ENCODE peak calls at places on chromosomes 16 and 17, in five cellular contexts. One of them, this sample, is unnamed.
A peak's percentile ranks its signal among the peaks of the same experiment; 100 is the strongest.

GRCh38 chr17:81258292-81258691 is 19.2 kb downstream of the NDUFAF8 start:
- DNase-seq in AG04449: no peak
- DNase-seq in lower lobe of right lung: no peak
- DNase-seq in MM.1S: no peak
- DNase-seq in CD4-positive, alpha-beta memory T cell: no peak
- DNase-seq in this sample: no peak

GRCh38 chr16:51971184-51971583 is 575.8 kb downstream of the TOX3 start:
- DNase-seq in AG04449: no peak
- DNase-seq in lower lobe of right lung: no peak
- DNase-seq in MM.1S: no peak
- DNase-seq in CD4-positive, alpha-beta memory T cell: no peak
- DNase-seq in this sample: no peak

GRCh38 chr16:51035110-51035498 is 116.0 kb downstream of the SALL1 start:
- DNase-seq in AG04449: no peak
- DNase-seq in lower lobe of right lung: no peak
- DNase-seq in MM.1S: no peak
- DNase-seq in CD4-positive, alpha-beta memory T cell: no peak
- DNase-seq in this sample: no peak

GRCh38 chr17:15436399-15437369 is 30.7 kb downstream of the CDRT4 start:
- DNase-seq in AG04449: no peak
- DNase-seq in lower lobe of right lung: peak; percentile 55
- DNase-seq in MM.1S: no peak
- DNase-seq in CD4-positive, alpha-beta memory T cell: peak; percentile 14
- DNase-seq in this sample: peak; percentile 52

GRCh38 chr16:85759631-85760419 is 8.9 kb upstream of the C16orf74 start:
- DNase-seq in AG04449: no peak
- DNase-seq in lower lobe of right lung: peak; percentile 75
- DNase-seq in MM.1S: no peak
- DNase-seq in CD4-positive, alpha-beta memory T cell: peak; percentile 13
- DNase-seq in this sample: no peak

GRCh38 chr17:31319253-31319661 is 2.2 kb downstream of the EVI2A start:
- DNase-seq in AG04449: no peak
- DNase-seq in lower lobe of right lung: no peak
- DNase-seq in MM.1S: peak; percentile 44
- DNase-seq in CD4-positive, alpha-beta memory T cell: no peak
- DNase-seq in this sample: no peak

GRCh38 chr16:19521471-19522368 is at the start of gene GDE1:
- DNase-seq in AG04449: no peak
- DNase-seq in lower lobe of right lung: peak; percentile 96
- DNase-seq in MM.1S: peak; percentile 93
- DNase-seq in CD4-positive, alpha-beta memory T cell: peak; percentile 89
- DNase-seq in this sample: peak; percentile 62

GRCh38 chr17:62797959-62798358 is 10.2 kb downstream of the MARCHF10 start:
- DNase-seq in AG04449: no peak
- DNase-seq in lower lobe of right lung: no peak
- DNase-seq in MM.1S: no peak
- DNase-seq in CD4-positive, alpha-beta memory T cell: no peak
- DNase-seq in this sample: no peak

GRCh38 chr16:54370653-54371052 is 84.1 kb upstream of the IRX3 start:
- DNase-seq in AG04449: no peak
- DNase-seq in lower lobe of right lung: peak; percentile 55
- DNase-seq in MM.1S: no peak
- DNase-seq in CD4-positive, alpha-beta memory T cell: no peak
- DNase-seq in this sample: no peak

GRCh38 chr17:14091367-14091766 is 22.1 kb downstream of the COX10 start:
- DNase-seq in AG04449: peak; percentile 34
- DNase-seq in lower lobe of right lung: no peak
- DNase-seq in MM.1S: no peak
- DNase-seq in CD4-positive, alpha-beta memory T cell: no peak
- DNase-seq in this sample: no peak

GRCh38 chr16:4870138-4870671 is 22.9 kb downstream of the UBN1 start:
- DNase-seq in AG04449: no peak
- DNase-seq in lower lobe of right lung: peak; percentile 82
- DNase-seq in MM.1S: no peak
- DNase-seq in CD4-positive, alpha-beta memory T cell: no peak
- DNase-seq in this sample: no peak

GRCh38 chr16:67302882-67303434 is 23.6 kb downstream of the KCTD19 start:
- DNase-seq in AG04449: no peak
- DNase-seq in lower lobe of right lung: no peak
- DNase-seq in MM.1S: no peak
- DNase-seq in CD4-positive, alpha-beta memory T cell: no peak
- DNase-seq in this sample: no peak

GRCh38 chr17:80070375-80071115 is 30.8 kb upstream of the GAA start:
- DNase-seq in AG04449: no peak
- DNase-seq in lower lobe of right lung: no peak
- DNase-seq in MM.1S: no peak
- DNase-seq in CD4-positive, alpha-beta memory T cell: no peak
- DNase-seq in this sample: no peak
- H3K4me3 ChIP-seq in AG04449: no peak overlapping the region
- H3K4me3 ChIP-seq in lower lobe of right lung: peak overlapping the region; percentile 50
- H3K4me3 ChIP-seq in MM.1S: no peak overlapping the region
- H3K4me3 ChIP-seq in CD4-positive, alpha-beta memory T cell: no peak overlapping the region
- H3K4me3 ChIP-seq in this sample: no peak overlapping the region

DNA sequence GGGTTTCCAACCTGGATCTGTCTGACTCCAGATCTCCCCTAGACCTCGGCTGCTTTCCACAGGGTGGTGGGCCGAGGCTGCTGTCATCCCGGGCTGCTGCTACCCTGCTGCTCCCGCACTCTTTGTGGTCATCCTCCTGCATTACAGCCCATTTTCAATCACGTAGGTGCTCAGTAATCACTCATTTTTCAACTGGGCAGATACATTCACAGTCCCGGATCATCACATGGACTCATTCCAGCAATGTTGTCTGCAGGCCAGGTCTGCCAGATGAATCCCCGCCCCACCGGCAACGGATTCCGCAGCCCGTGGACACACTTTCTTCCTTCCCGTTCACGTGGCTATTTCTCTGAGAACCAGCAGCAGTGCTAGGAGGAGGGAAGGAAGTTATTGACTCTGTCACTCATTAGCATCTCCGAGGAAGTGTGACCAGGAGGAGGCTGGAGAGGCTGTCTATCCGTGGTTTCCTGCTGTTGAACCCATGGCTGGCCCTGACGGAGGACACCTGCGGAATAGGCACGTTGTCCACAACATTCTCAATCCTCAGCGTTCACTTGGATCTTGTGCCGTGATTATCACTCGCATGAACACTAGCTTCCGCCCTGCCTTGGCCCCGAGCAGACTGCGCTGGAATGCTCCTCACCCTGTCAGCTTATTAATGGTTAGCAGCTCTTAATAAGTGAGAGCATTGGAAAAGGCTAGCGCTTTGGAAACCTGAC is 14.7 kb upstream of the ZCCHC14 start:
- DNase-seq in AG04449: no peak
- DNase-seq in lower lobe of right lung: no peak
- DNase-seq in MM.1S: no peak
- DNase-seq in CD4-positive, alpha-beta memory T cell: no peak
- DNase-seq in this sample: no peak
- H3K4me3 ChIP-seq in AG04449: no peak overlapping the region
- H3K4me3 ChIP-seq in lower lobe of right lung: peak overlapping the region; percentile 27
- H3K4me3 ChIP-seq in MM.1S: no peak overlapping the region
- H3K4me3 ChIP-seq in CD4-positive, alpha-beta memory T cell: no peak overlapping the region
- H3K4me3 ChIP-seq in this sample: no peak overlapping the region

GRCh38 chr17:7440113-7440822 is 956 bp downstream of the FGF11 start:
- DNase-seq in AG04449: no peak
- DNase-seq in lower lobe of right lung: peak; percentile 72
- DNase-seq in MM.1S: no peak
- DNase-seq in CD4-positive, alpha-beta memory T cell: peak; percentile 24
- DNase-seq in this sample: no peak
- H3K4me3 ChIP-seq in AG04449: peak overlapping the region; percentile 38
- H3K4me3 ChIP-seq in lower lobe of right lung: peak overlapping the region; percentile 43
- H3K4me3 ChIP-seq in MM.1S: no peak overlapping the region
- H3K4me3 ChIP-seq in CD4-positive, alpha-beta memory T cell: no peak overlapping the region
- H3K4me3 ChIP-seq in this sample: peak overlapping the region; percentile 31

DNA sequence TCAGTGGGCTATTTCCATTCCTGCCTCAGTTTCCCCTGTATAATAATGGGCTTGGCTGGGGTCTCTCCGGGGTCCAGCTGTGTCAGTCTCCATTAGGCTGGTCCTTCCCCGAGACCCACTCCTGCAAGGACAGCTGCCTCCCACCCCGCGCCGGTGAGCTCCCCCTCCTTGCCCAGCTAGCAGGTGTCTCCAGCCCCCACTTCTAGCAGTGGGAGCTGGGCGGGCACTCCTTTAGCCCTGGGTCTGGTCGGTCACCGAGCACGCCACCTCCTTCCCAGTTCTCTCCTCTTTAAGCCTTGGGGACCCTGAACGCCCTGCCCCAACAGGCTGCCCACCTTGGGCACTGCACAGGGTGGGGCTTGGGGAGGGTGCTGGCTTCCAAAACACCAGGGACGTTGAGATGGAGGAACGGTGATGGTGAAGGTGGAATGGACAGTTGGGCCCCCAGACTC is 10.5 kb downstream of the TBX2 start:
- DNase-seq in AG04449: no peak
- DNase-seq in lower lobe of right lung: peak; percentile 45
- DNase-seq in MM.1S: no peak
- DNase-seq in CD4-positive, alpha-beta memory T cell: no peak
- DNase-seq in this sample: no peak
- H3K4me3 ChIP-seq in AG04449: no peak overlapping the region
- H3K4me3 ChIP-seq in lower lobe of right lung: peak overlapping the region; percentile 67
- H3K4me3 ChIP-seq in MM.1S: no peak overlapping the region
- H3K4me3 ChIP-seq in CD4-positive, alpha-beta memory T cell: no peak overlapping the region
- H3K4me3 ChIP-seq in this sample: no peak overlapping the region

GRCh38 chr17:19486351-19487008 is 47.2 kb upstream of the SLC47A1 start:
- DNase-seq in AG04449: no peak
- DNase-seq in lower lobe of right lung: no peak
- DNase-seq in MM.1S: no peak
- DNase-seq in CD4-positive, alpha-beta memory T cell: no peak
- DNase-seq in this sample: no peak

GRCh38 chr17:19485800-19486340 is 47.8 kb upstream of the SLC47A1 start:
- DNase-seq in AG04449: no peak
- DNase-seq in lower lobe of right lung: no peak
- DNase-seq in MM.1S: no peak
- DNase-seq in CD4-positive, alpha-beta memory T cell: no peak
- DNase-seq in this sample: no peak

GRCh38 chr17:19482571-19482970 is 51.1 kb upstream of the SLC47A1 start:
- DNase-seq in AG04449: no peak
- DNase-seq in lower lobe of right lung: no peak
- DNase-seq in MM.1S: no peak
- DNase-seq in CD4-positive, alpha-beta memory T cell: no peak
- DNase-seq in this sample: no peak

GRCh38 chr17:19492140-19492539 is 41.5 kb upstream of the SLC47A1 start:
- DNase-seq in AG04449: no peak
- DNase-seq in lower lobe of right lung: no peak
- DNase-seq in MM.1S: no peak
- DNase-seq in CD4-positive, alpha-beta memory T cell: no peak
- DNase-seq in this sample: no peak

DNA sequence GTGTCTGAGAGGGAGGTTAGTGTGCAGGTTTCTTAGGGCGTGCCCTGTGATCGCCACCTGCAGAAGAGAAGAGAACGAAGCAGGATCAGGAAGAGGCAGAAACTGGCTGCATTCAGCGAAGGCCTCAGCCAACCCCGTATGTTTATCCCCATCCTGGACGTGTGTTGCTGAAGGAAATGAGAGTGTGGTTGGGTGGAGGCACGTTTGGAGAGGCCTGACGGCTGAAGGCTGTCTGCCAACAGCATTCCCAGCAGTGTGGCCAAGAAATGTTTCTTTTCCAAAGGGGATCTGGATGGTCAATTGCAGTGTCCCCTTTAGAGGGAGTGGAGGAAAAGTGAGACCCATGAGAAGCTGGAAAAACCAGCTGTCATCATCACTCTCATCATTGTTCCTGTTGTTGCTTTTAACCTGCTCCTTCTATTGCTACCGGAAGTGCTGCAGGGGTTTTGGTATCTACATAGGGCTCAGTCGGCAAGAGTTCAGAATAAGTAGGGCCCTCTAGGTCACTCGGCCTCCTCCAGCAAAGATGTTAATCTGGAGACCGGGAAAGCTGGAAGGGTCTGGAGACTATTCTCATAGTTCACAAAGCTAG is 46.5 kb upstream of the SLC47A1 start:
- DNase-seq in AG04449: no peak
- DNase-seq in lower lobe of right lung: no peak
- DNase-seq in MM.1S: no peak
- DNase-seq in CD4-positive, alpha-beta memory T cell: no peak
- DNase-seq in this sample: no peak
- H3K4me3 ChIP-seq in AG04449: no peak overlapping the region
- H3K4me3 ChIP-seq in lower lobe of right lung: no peak overlapping the region
- H3K4me3 ChIP-seq in MM.1S: no peak overlapping the region
- H3K4me3 ChIP-seq in CD4-positive, alpha-beta memory T cell: no peak overlapping the region
- H3K4me3 ChIP-seq in this sample: no peak overlapping the region

DNA sequence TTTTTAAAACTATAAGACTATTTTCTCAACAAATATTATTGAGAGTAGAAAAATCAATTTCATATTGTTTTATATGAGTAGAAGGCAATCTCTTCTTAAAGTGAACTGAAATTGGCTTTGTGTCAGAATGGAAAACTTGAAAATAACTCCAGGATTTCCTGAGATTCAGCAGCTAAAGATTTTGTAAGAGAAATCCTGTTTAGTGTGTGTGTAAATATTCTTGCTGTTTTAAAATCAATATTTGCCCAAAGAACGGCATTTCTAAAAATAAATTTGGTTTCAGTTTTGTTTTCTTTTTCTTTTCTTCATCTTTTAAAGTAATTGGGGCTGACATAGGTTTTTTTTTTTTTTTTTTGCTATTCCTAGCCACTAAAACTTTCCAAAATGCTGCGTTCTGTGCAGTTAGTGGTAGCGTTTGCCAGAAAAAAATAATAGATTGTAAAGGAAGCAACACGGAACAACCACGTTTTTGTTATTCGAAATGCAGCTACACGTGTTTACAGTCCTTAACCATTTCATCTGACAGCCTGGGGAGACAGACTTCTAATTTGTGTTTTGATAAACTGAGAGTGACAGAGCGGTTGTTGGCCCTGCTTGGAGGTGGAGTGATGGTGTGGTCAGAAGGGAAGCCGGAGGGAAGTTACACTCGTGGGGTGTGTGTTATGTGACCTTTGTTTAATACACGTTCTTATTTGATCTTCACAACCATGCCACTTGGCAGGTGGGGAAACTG is 21.6 kb upstream of the SMPD3 start:
- DNase-seq in AG04449: no peak
- DNase-seq in lower lobe of right lung: no peak
- DNase-seq in MM.1S: peak; percentile 69
- DNase-seq in CD4-positive, alpha-beta memory T cell: no peak
- DNase-seq in this sample: no peak
- H3K4me3 ChIP-seq in AG04449: no peak overlapping the region
- H3K4me3 ChIP-seq in lower lobe of right lung: peak overlapping the region; percentile 34
- H3K4me3 ChIP-seq in MM.1S: peak overlapping the region; percentile 67
- H3K4me3 ChIP-seq in CD4-positive, alpha-beta memory T cell: peak overlapping the region; percentile 58
- H3K4me3 ChIP-seq in this sample: no peak overlapping the region